ENCODE peak calls at places on chromosomes 13 and 19, in five cellular contexts. I, G, L, E and H are unnamed samples. For H3K4me1, the result is how much of the 10 kb centered on the place peaks cover.

GRCh38 chr13:72652681-72653080 is 74.7 kb downstream of the MZT1 start:
- DNase-seq in I (no peak), L (no peak), E (no peak), G (no peak), H (no peak)

GRCh38 chr19:30428281-30428680 is 56.1 kb downstream of the ZNF536 start:
- DNase-seq in I (no peak), E (no peak), G (no peak), L (no peak), H (no peak)

GRCh38 chr13:94674609-94675348 is 37.6 kb downstream of the SOX21 start:
- DNase-seq in I (peak), G (peak), E (no peak), L (no peak), H (no peak)

GRCh38 chr19:16051254-16052025 is 24.9 kb upstream of the TPM4 start:
- DNase-seq in I (no peak), E (no peak), G (no peak), L (no peak), H (no peak)

GRCh38 chr19:24140099-24140498 is 53.1 kb downstream of the ZNF254 start:
- DNase-seq in E (no peak), I (no peak), G (no peak), L (no peak), H (no peak)

GRCh38 chr19:6070179-6071102 is 39.9 kb downstream of the RFX2 start:
- DNase-seq in G (no peak), E (no peak), L (no peak), I (no peak), H (no peak)

GRCh38 chr19:33887891-33888290 is 91.2 kb downstream of the KCTD15 start:
- DNase-seq in L (no peak), G (no peak), I (no peak), E (no peak), H (no peak)

GRCh38 chr19:8441725-8442544 is 2.8 kb upstream of the HNRNPM start:
- DNase-seq in I (peak), L (no peak), G (no peak), E (peak), H (no peak)

GRCh38 chr13:29830000-29830399 is 20.4 kb downstream of the UBL3 start:
- DNase-seq in I (no peak), G (no peak), E (no peak), L (no peak), H (no peak)

GRCh38 chr19:46254776-46255175 is 25.2 kb downstream of the IGFL1 start:
- DNase-seq in E (no peak), L (no peak), I (no peak), G (no peak), H (no peak)

GRCh38 chr13:87614276-87614675 is 56.9 kb upstream of the SLITRK5 start:
- DNase-seq in G (no peak), I (no peak), E (no peak), L (no peak), H (no peak)

DNA sequence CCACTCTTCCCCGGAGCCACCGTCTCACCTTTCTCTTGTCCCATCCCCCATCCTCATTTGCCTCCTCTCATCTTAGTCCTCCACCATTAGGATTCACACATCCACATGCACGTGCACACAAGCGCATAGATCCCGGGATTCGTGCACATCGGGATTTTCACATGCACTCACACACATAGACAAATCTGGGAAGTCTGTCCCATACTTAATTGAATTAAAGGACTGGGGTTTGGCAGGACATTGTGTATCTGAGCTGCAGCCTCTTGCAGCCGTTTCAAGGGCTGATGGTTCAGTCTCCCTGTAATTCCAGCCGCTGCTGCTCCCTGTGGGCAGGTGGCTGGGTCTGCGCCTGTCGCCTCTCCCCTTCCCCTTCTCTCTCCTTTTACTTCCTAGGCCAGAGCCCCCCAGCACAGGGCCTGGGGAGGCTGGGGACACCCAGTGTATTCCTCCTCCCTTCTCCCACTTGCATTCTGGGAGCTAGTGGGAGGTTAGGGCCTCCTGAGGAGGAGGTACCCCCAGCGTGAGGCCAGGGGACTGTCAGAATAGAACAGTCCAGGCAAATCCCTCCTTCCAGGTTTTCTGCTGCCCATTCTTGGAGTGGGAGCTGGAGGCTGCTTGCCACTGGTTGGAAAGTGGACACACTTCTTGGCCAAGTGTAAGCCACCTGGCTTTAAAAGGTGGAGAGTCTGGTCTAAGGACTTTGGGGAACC is 43.6 kb downstream of the LYL1 start:
- DNase-seq in I (no peak), G (peak), E (no peak), L (no peak), H (no peak)
- TF ChIP-seq CTCF in I (peak), G (no peak), E (no peak), L (no peak), H (peak)

DNA sequence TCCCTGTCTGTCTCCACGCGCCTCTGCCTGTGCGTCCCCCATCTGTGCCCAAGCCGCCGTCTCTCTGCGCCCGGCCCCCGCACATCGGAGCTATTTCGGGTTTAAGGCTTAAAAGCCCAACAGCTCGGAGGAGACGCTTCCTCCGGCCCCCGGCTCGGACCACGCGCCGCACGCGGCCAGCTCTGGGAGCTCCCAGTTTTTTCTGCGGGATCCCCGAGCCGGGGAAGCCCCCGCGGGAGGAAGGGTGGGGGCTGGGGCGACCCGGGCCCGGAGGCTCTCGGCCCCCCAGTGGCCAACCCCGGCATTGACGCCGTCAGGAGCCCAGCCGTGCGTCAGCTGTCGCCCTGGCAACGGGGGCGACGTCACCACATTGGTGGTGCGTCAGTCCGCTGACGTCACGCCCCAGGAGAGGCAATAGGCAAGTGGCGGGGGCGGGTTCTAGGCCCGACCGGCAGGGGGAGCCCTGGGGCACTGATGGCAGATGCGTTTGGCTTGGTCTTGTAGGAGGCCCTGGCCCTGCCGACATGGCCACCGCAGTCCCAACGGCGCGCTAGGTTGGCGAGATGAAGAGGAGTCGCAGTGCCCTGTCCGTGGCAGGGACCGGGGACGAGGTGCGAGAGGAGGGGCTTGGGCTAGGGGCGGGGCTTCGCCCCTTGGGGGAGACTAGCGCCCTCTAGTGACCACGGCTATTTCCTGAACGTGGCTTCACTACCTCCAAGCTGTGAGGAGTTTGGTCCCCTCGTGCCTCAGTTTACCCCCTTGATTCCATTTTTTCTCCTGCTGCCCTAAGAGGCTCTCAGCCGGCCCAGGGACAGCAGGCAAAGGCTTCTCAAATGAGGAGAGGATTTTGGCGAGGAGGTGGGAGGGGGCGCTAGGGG is 3.7 kb upstream of the PDE4A start:
- DNase-seq in I (peak), G (peak), E (peak), L (peak), H (peak)
- H3K4me1 ChIP-seq in I (under half), G (under half), E (under half), L (half or more), H (under half)

GRCh38 chr19:53962887-53963435 is at the start of gene CACNG8:
- DNase-seq in I (peak), L (no peak), G (no peak), E (no peak), H (no peak)
- H3K4me3 ChIP-seq in I (peak), L (no peak), G (no peak), E (no peak), H (no peak)

DNA sequence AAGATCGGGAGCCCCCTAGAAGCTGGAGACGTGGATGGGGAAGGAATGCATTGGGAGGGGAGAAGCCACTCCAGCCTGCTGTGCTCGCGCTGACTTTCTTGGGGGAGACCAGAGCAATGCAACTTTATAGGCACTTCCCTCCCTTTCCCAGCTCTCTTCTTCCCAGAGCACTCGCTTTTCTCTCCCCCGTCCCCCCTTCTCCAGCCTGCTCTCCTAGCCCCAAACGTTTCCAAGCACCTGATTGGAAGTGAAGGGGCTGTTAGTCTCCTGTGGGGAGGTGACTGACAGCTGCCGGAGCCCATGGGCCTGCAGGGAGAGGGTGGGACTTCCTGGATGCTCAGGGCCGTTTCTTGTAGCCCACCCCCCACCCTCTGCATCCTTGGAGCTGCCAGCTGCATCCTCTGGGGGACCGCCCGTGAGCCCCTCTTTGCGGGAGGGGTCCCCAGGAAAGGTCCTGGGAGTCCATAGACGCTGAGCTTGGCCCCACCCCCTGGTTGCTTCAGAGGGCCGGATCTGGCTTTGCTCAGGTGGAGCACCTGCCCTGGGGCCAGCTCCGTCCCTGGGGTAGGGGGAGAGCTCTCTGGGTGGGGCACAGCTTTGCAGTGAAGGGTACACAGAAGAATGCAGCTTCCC is 2.5 kb downstream of the HDGFL2 start:
- DNase-seq in E (no peak), G (no peak), I (peak), L (no peak), H (no peak)
- TF ChIP-seq CTCF in E (no peak), G (no peak), I (no peak), L (no peak), H (no peak)